ENCODE peak calls at places on chromosomes 6 and 20, in ten cellular contexts. T, K, R, X, V, U, Y, E, F and Z are unnamed samples.

GRCh38 chr6:46954819-46955520 is 33.2 kb upstream of the ADGRF5 start:
- DNase-seq in F (no peak), R (no peak), U (no peak), K (no peak), T (no peak), V (no peak), Y (no peak), X (peak), E (no peak), Z (no peak)

GRCh38 chr6:17156112-17156921 is 54.5 kb downstream of the STMND1 start:
- DNase-seq in R (peak), E (peak), T (peak), F (peak), U (peak), K (no peak), V (peak), Y (peak), X (peak), Z (peak)

GRCh38 chr20:36462440-36463211 is 78.7 kb upstream of the MYL9 start:
- DNase-seq in T (no peak), Y (peak), E (peak), R (peak), V (peak), U (peak), X (peak), K (no peak), F (peak), Z (peak)

GRCh38 chr20:49394264-49394663 is 88.2 kb downstream of the KCNB1 start:
- DNase-seq in F (peak), K (no peak), R (peak), E (no peak), X (no peak), Y (no peak), U (peak), T (no peak), V (no peak), Z (peak)

GRCh38 chr6:158758941-158759479 is 60.2 kb downstream of the EZR start:
- DNase-seq in X (no peak), U (no peak), V (no peak), Y (no peak), K (no peak), R (no peak), E (no peak), T (no peak), F (no peak), Z (no peak)

GRCh38 chr20:53865905-53866786 is 204.2 kb downstream of the BCAS1 start:
- DNase-seq in E (peak), Y (no peak), U (peak), R (peak), V (peak), F (peak), T (peak), X (peak), K (no peak), Z (peak)

GRCh38 chr6:42786525-42786985 is 4.7 kb downstream of the BICRAL start:
- DNase-seq in F (no peak), U (no peak), R (no peak), X (no peak), E (no peak), Y (no peak), K (no peak), T (no peak), V (no peak), Z (peak)

GRCh38 chr6:53811746-53812145 is 16.9 kb downstream of the LRRC1 start:
- DNase-seq in F (no peak), X (no peak), Y (no peak), U (no peak), T (no peak), K (no peak), V (no peak), E (no peak), R (no peak), Z (no peak)

GRCh38 chr6:118618676-118619377 is 32.6 kb downstream of the CEP85L start:
- DNase-seq in U (peak), T (no peak), R (peak), X (peak), Y (peak), K (no peak), V (peak), E (peak), F (peak), Z (peak)

GRCh38 chr6:54846243-54846856 is at the start of gene FAM83B:
- DNase-seq in X (no peak), T (peak), F (no peak), R (no peak), Y (no peak), E (peak), K (no peak), V (peak), U (no peak), Z (peak)
- H3K4me3 ChIP-seq in X (no peak), T (peak), F (no peak), R (no peak), Y (peak), E (peak), K (peak), V (peak), U (peak), Z (peak)

GRCh38 chr20:43460172-43460829 is 2.6 kb downstream of the SRSF6 start:
- DNase-seq in R (no peak), E (no peak), F (no peak), X (no peak), V (no peak), Y (no peak), K (no peak), T (no peak), U (no peak), Z (no peak)

GRCh38 chr20:43461894-43462293 is 4.2 kb downstream of the SRSF6 start:
- DNase-seq in U (no peak), F (no peak), K (no peak), X (no peak), E (no peak), V (no peak), T (no peak), R (no peak), Y (no peak), Z (no peak)

GRCh38 chr20:43462369-43463132 is 4.9 kb downstream of the SRSF6 start:
- DNase-seq in X (no peak), V (no peak), F (no peak), R (no peak), Y (no peak), K (no peak), T (no peak), E (no peak), U (no peak), Z (no peak)

GRCh38 chr20:43459022-43459942 is 1.6 kb downstream of the SRSF6 start:
- DNase-seq in F (peak), U (peak), R (no peak), T (no peak), E (peak), V (no peak), Y (peak), K (no peak), X (no peak), Z (no peak)

DNA sequence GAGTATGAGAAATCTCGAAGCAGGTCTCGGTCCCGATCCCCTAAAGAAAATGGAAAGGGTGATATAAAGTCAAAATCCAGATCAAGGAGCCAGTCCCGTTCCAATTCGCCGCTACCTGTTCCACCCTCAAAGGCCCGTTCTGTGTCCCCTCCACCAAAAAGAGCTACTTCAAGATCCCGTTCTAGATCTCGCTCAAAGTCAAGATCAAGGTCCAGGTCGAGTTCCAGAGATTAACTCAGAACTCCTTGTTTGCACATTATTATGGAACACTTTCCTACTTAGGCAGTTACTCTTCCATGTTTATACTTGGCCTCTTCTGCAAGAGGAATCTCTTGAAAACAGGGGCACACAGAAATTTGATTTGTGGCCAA is 3.1 kb downstream of the SRSF6 start:
- DNase-seq in Y (no peak), E (no peak), X (peak), U (no peak), R (no peak), V (no peak), T (no peak), F (no peak), K (no peak), Z (no peak)
- TF ChIP-seq POLR2A in Y (no peak), E (no peak), X (no peak), U (no peak), R (no peak), V (no peak), T (no peak), F (no peak), K (no peak), Z (no peak)

GRCh38 chr6:143098054-143098673 is 37.5 kb downstream of the AIG1 start:
- DNase-seq in V (no peak), X (no peak), F (no peak), E (no peak), Y (no peak), U (no peak), K (no peak), R (no peak), T (no peak), Z (no peak)
- H3K4me3 ChIP-seq in V (no peak), X (no peak), F (no peak), E (no peak), Y (no peak), U (no peak), K (no peak), R (no peak), T (no peak), Z (no peak)

GRCh38 chr6:209432-210103 is 82.7 kb upstream of the DUSP22 start:
- DNase-seq in F (no peak), V (no peak), K (no peak), R (no peak), X (no peak), T (no peak), Y (no peak), U (no peak), E (no peak), Z (no peak)
- TF ChIP-seq POLR2A in F (no peak), V (no peak), K (no peak), R (no peak), X (no peak), T (no peak), Y (no peak), U (no peak), E (no peak), Z (no peak)

GRCh38 chr6:150971230-150971629 is 105.7 kb downstream of the MTHFD1L start:
- DNase-seq in F (no peak), V (no peak), Y (no peak), E (no peak), R (no peak), T (no peak), K (no peak), U (no peak), X (no peak), Z (no peak)
- H3K4me3 ChIP-seq in F (no peak), V (no peak), Y (no peak), E (no peak), R (no peak), T (no peak), K (no peak), U (no peak), X (no peak), Z (no peak)

GRCh38 chr20:35285806-35286076 is 1.2 kb upstream of the EIF6 start:
- DNase-seq in F (no peak), V (no peak), T (no peak), K (no peak), U (peak), Y (no peak), R (no peak), E (no peak), X (no peak), Z (no peak)

GRCh38 chr20:35284267-35284991 is at the start of gene EIF6:
- DNase-seq in V (peak), K (peak), F (peak), X (peak), E (peak), U (peak), T (peak), R (peak), Y (peak), Z (peak)

GRCh38 chr20:35284992-35285805 is 627 bp upstream of the EIF6 start:
- DNase-seq in E (no peak), Y (no peak), R (no peak), F (no peak), T (no peak), U (no peak), V (no peak), K (no peak), X (no peak), Z (no peak)

GRCh38 chr20:35281506-35282101 is 3.0 kb downstream of the EIF6 start:
- DNase-seq in F (no peak), K (no peak), R (no peak), E (no peak), V (no peak), U (no peak), Y (no peak), X (no peak), T (no peak), Z (no peak)

GRCh38 chr20:35283441-35284266 is 918 bp downstream of the EIF6 start:
- DNase-seq in E (no peak), T (no peak), R (no peak), Y (no peak), X (no peak), K (no peak), V (no peak), U (no peak), F (no peak), Z (no peak)
- TF ChIP-seq POLR2A in E (peak), T (no peak), R (no peak), Y (no peak), X (no peak), K (no peak), V (no peak), U (no peak), F (no peak), Z (no peak)

GRCh38 chr6:147207351-147207750 is 3.1 kb downstream of the STXBP5 start:
- DNase-seq in R (no peak), V (no peak), U (no peak), F (no peak), Y (no peak), X (no peak), E (no peak), K (no peak), T (no peak), Z (no peak)

GRCh38 chr6:147204843-147205311 is 660 bp downstream of the STXBP5 start:
- DNase-seq in X (no peak), F (no peak), Y (no peak), E (no peak), U (peak), K (no peak), T (no peak), V (no peak), R (no peak), Z (no peak)

GRCh38 chr6:147207851-147208754 is 3.9 kb downstream of the STXBP5 start:
- DNase-seq in K (no peak), R (no peak), U (peak), F (no peak), T (no peak), X (no peak), E (no peak), V (no peak), Y (no peak), Z (no peak)

GRCh38 chr6:147204060-147204785 is at the start of gene STXBP5:
- DNase-seq in E (peak), U (peak), T (peak), Y (peak), F (peak), R (peak), X (peak), V (peak), K (no peak), Z (peak)

GRCh38 chr6:147205690-147206600 is 1.7 kb downstream of the STXBP5 start:
- DNase-seq in E (peak), U (peak), X (peak), T (no peak), F (no peak), Y (no peak), K (no peak), V (no peak), R (no peak), Z (no peak)
- H3K4me3 ChIP-seq in E (peak), U (peak), X (no peak), T (peak), F (peak), Y (peak), K (peak), V (peak), R (no peak), Z (peak)